ENCODE peak calls at places on chromosomes 2 and 18, in ten cellular contexts. T, H, J, W, P, G, Q, B, Z and A are unnamed samples.
A peak's percentile ranks its signal among the peaks of the same experiment; 100 is the strongest.

GRCh38 chr2:20135631-20136050 is 84.2 kb upstream of the LAPTM4A start:
- DNase-seq in T (peak; percentile 75), H (peak; percentile 75), J (peak; percentile 60), W (no peak), P (peak; percentile 7), G (peak; percentile 58), Q (peak; percentile 26), B (no peak), Z (peak; percentile 73), A (no peak)

GRCh38 chr18:76487076-76487475 is 8.0 kb downstream of the ZNF516 start:
- DNase-seq in T (no peak), H (no peak), J (no peak), W (no peak), P (no peak), G (no peak), Q (no peak), B (no peak), Z (no peak), A (no peak)

GRCh38 chr2:8475349-8476045 is 206.4 kb upstream of the ID2 start:
- DNase-seq in T (no peak), H (no peak), J (no peak), W (no peak), P (no peak), G (peak; percentile 64), Q (no peak), B (no peak), Z (no peak), A (no peak)

GRCh38 chr2:173415663-173416469 is 61.2 kb downstream of the CDCA7 start:
- DNase-seq in T (no peak), H (no peak), J (no peak), W (no peak), P (no peak), G (no peak), Q (no peak), B (no peak), Z (no peak), A (no peak)

GRCh38 chr18:27735117-27735516 is 441.8 kb downstream of the CDH2 start:
- DNase-seq in T (no peak), H (no peak), J (no peak), W (no peak), P (no peak), G (no peak), Q (no peak), B (no peak), Z (no peak), A (no peak)

GRCh38 chr18:61096231-61096630 is 237.0 kb upstream of the CDH20 start:
- DNase-seq in T (no peak), H (no peak), J (no peak), W (no peak), P (no peak), G (no peak), Q (no peak), B (no peak), Z (no peak), A (no peak)

GRCh38 chr18:2979871-2980606 is 32.9 kb downstream of the LPIN2 start:
- DNase-seq in T (no peak), H (peak; percentile 27), J (peak; percentile 41), W (no peak), P (no peak), G (no peak), Q (no peak), B (no peak), Z (no peak), A (no peak)

GRCh38 chr2:42984081-42984480 is 191.7 kb upstream of the HAAO start:
- DNase-seq in T (no peak), H (no peak), J (no peak), W (no peak), P (no peak), G (no peak), Q (no peak), B (no peak), Z (no peak), A (no peak)

GRCh38 chr2:231590614-231591013 is 2.0 kb upstream of the TEX44 start:
- DNase-seq in T (no peak), H (no peak), J (no peak), W (no peak), P (no peak), G (no peak), Q (no peak), B (no peak), Z (no peak), A (no peak)

GRCh38 chr2:20156051-20156730 is 68.7 kb downstream of the SDC1 start:
- DNase-seq in T (no peak), H (no peak), J (no peak), W (no peak), P (no peak), G (no peak), Q (no peak), B (no peak), Z (no peak), A (no peak)

GRCh38 chr18:49892148-49892924 is 79.0 kb upstream of the ACAA2 start:
- DNase-seq in T (no peak), H (no peak), J (peak; percentile 15), W (no peak), P (no peak), G (no peak), Q (no peak), B (no peak), Z (peak; percentile 50), A (no peak)

GRCh38 chr2:195009202-195009601 is 647.8 kb upstream of the SLC39A10 start:
- DNase-seq in T (no peak), H (no peak), J (no peak), W (no peak), P (no peak), G (no peak), Q (no peak), B (no peak), Z (peak; percentile 0), A (no peak)

GRCh38 chr2:66587216-66587615 is 152.3 kb downstream of the MEIS1 start:
- DNase-seq in T (no peak), H (peak; percentile 54), J (peak; percentile 46), W (no peak), P (no peak), G (no peak), Q (no peak), B (no peak), Z (peak; percentile 46), A (no peak)

GRCh38 chr2:210859314-210859713 is 302.9 kb downstream of the CPS1 start:
- DNase-seq in T (no peak), H (no peak), J (no peak), W (no peak), P (no peak), G (no peak), Q (no peak), B (no peak), Z (no peak), A (no peak)

GRCh38 chr2:228938629-228939028 is 332.5 kb downstream of the PID1 start:
- DNase-seq in T (no peak), H (no peak), J (no peak), W (no peak), P (no peak), G (no peak), Q (no peak), B (no peak), Z (no peak), A (no peak)

GRCh38 chr2:238868067-238868524 is 20.2 kb downstream of the TWIST2 start:
- DNase-seq in T (no peak), H (no peak), J (no peak), W (no peak), P (no peak), G (no peak), Q (no peak), B (no peak), Z (no peak), A (no peak)

GRCh38 chr2:115163572-115163971 is 721.1 kb downstream of the DPP10 start:
- DNase-seq in T (no peak), H (no peak), J (no peak), W (no peak), P (no peak), G (no peak), Q (no peak), B (no peak), Z (no peak), A (no peak)

GRCh38 chr2:36464006-36464721 is 108.6 kb downstream of the CRIM1 start:
- DNase-seq in T (no peak), H (no peak), J (no peak), W (no peak), P (no peak), G (no peak), Q (no peak), B (no peak), Z (no peak), A (no peak)

GRCh38 chr2:193895226-193895625 is 1700.5 kb upstream of the TMEFF2 start:
- DNase-seq in T (no peak), H (no peak), J (no peak), W (no peak), P (no peak), G (no peak), Q (no peak), B (no peak), Z (no peak), A (no peak)

GRCh38 chr2:54526226-54526879 is 70.2 kb downstream of the SPTBN1 start:
- DNase-seq in T (no peak), H (no peak), J (no peak), W (no peak), P (no peak), G (no peak), Q (no peak), B (no peak), Z (no peak), A (no peak)

GRCh38 chr18:55731594-55732042 is 143.6 kb upstream of the TCF4 start:
- DNase-seq in T (no peak), H (no peak), J (no peak), W (no peak), P (no peak), G (no peak), Q (no peak), B (no peak), Z (peak; percentile 17), A (no peak)

GRCh38 chr2:117985092-117985491 is 28.8 kb downstream of the CCDC93 start:
- DNase-seq in T (no peak), H (peak; percentile 10), J (no peak), W (no peak), P (no peak), G (no peak), Q (no peak), B (no peak), Z (no peak), A (no peak)

GRCh38 chr18:36888778-36889177 is 59.9 kb downstream of the KIAA1328 start:
- DNase-seq in T (no peak), H (no peak), J (no peak), W (no peak), P (no peak), G (no peak), Q (no peak), B (no peak), Z (no peak), A (no peak)

GRCh38 chr18:31206064-31206463 is 43.4 kb upstream of the DSC1 start:
- DNase-seq in T (no peak), H (no peak), J (no peak), W (no peak), P (no peak), G (no peak), Q (no peak), B (no peak), Z (no peak), A (no peak)

GRCh38 chr2:107936427-107937359 is 49.6 kb upstream of the SLC5A7 start:
- DNase-seq in T (no peak), H (peak; percentile 11), J (peak; percentile 23), W (no peak), P (no peak), G (no peak), Q (no peak), B (no peak), Z (no peak), A (no peak)

GRCh38 chr18:42107287-42108045 is 152.4 kb downstream of the PIK3C3 start:
- DNase-seq in T (no peak), H (no peak), J (no peak), W (no peak), P (no peak), G (no peak), Q (no peak), B (no peak), Z (no peak), A (no peak)

GRCh38 chr2:170869036-170869435 is 52.3 kb downstream of the GAD1 start:
- DNase-seq in T (no peak), H (no peak), J (no peak), W (no peak), P (no peak), G (no peak), Q (no peak), B (no peak), Z (no peak), A (no peak)

GRCh38 chr2:101479328-101479727 is 4.4 kb upstream of the RFX8 start:
- DNase-seq in T (no peak), H (no peak), J (no peak), W (no peak), P (no peak), G (no peak), Q (no peak), B (no peak), Z (no peak), A (no peak)